ENCODE peak calls at places on chromosomes 6 and 20, in seven cellular contexts. C is HepG2, B is K562, Q is HCT116, I is H1, A is SK-N-SH, Z is GM12878. M is an unnamed sample.

GRCh38 chr6:134424131-134424794 is 106.4 kb upstream of the SGK1 start:
- DNase-seq in C (no peak), B (no peak), Q (no peak), I (no peak), A (no peak), Z (no peak), M (no peak)

GRCh38 chr6:143545976-143546547 is 34.5 kb upstream of the FUCA2 start:
- DNase-seq in C (peak), B (no peak), Q (no peak), I (no peak), A (no peak), Z (no peak), M (no peak)

GRCh38 chr6:34969662-34970265 is 80.7 kb downstream of the ANKS1A start:
- DNase-seq in C (no peak), B (peak), Q (no peak), I (no peak), A (no peak), Z (no peak), M (no peak)

GRCh38 chr6:30206152-30206551 is 7.1 kb downstream of the TRIM26 start:
- DNase-seq in C (no peak), B (no peak), Q (no peak), I (no peak), A (no peak), Z (no peak), M (no peak)

GRCh38 chr6:51959744-51960383 is 127.5 kb downstream of the PKHD1 start:
- DNase-seq in C (peak), B (peak), Q (peak), I (peak), A (peak), Z (peak), M (peak)

GRCh38 chr6:109153752-109154151 is 58.4 kb downstream of the CEP57L1 start:
- DNase-seq in C (no peak), B (no peak), Q (no peak), I (no peak), A (no peak), Z (no peak), M (no peak)

GRCh38 chr6:155936551-155936950 is 480.9 kb upstream of the NOX3 start:
- DNase-seq in C (no peak), B (no peak), Q (no peak), I (no peak), A (no peak), Z (no peak), M (no peak)

GRCh38 chr6:1378224-1379025 is 11.0 kb upstream of the FOXF2 start:
- DNase-seq in C (no peak), B (no peak), Q (no peak), I (no peak), A (no peak), Z (no peak), M (no peak)

GRCh38 chr6:36660771-36661471 is 17.6 kb upstream of the CDKN1A start:
- DNase-seq in C (no peak), B (peak), Q (no peak), I (no peak), A (no peak), Z (no peak), M (no peak)

GRCh38 chr6:156026543-156027268 is 571.1 kb upstream of the NOX3 start:
- DNase-seq in C (no peak), B (no peak), Q (no peak), I (no peak), A (no peak), Z (no peak), M (no peak)

GRCh38 chr6:5351552-5351951 is 90.2 kb downstream of the FARS2 start:
- DNase-seq in C (no peak), B (no peak), Q (no peak), I (no peak), A (no peak), Z (no peak), M (no peak)

GRCh38 chr6:24718449-24719124 is 367 bp downstream of the C6orf62 start:
- DNase-seq in C (no peak), B (no peak), Q (no peak), I (no peak), A (no peak), Z (no peak), M (no peak)

GRCh38 chr6:138012682-138013081 is 94.5 kb downstream of the PERP start:
- DNase-seq in C (no peak), B (no peak), Q (no peak), I (no peak), A (no peak), Z (no peak), M (no peak)

GRCh38 chr6:113954653-113955052 is 16.3 kb downstream of the HDAC2 start:
- DNase-seq in C (no peak), B (no peak), Q (no peak), I (no peak), A (no peak), Z (no peak), M (no peak)

GRCh38 chr20:24914388-24915241 is 34.5 kb upstream of the CST7 start:
- DNase-seq in C (no peak), B (no peak), Q (no peak), I (no peak), A (no peak), Z (no peak), M (no peak)

GRCh38 chr20:37627060-37627766 is 66.6 kb upstream of the CTNNBL1 start:
- DNase-seq in C (peak), B (peak), Q (peak), I (peak), A (no peak), Z (no peak), M (peak)

GRCh38 chr6:39887692-39888450 is 46.4 kb downstream of the MOCS1 start:
- DNase-seq in C (peak), B (no peak), Q (no peak), I (peak), A (no peak), Z (no peak), M (no peak)

GRCh38 chr6:161327360-161327953 is 53.6 kb upstream of the AGPAT4 start:
- DNase-seq in C (no peak), B (no peak), Q (peak), I (no peak), A (no peak), Z (no peak), M (no peak)
- TF ChIP-seq JUND in C (no peak), B (no peak), Q (no peak), I (no peak), A (no peak), Z (no peak), M (no peak)

GRCh38 chr20:62027698-62028321 is 37.9 kb downstream of the TAF4 start:
- DNase-seq in C (no peak), B (no peak), Q (no peak), I (no peak), A (no peak), Z (no peak), M (no peak)

GRCh38 chr20:62026564-62026856 is 39.2 kb downstream of the TAF4 start:
- DNase-seq in C (no peak), B (no peak), Q (no peak), I (no peak), A (no peak), Z (no peak), M (no peak)

GRCh38 chr20:62025394-62025793 is 40.3 kb downstream of the TAF4 start:
- DNase-seq in C (no peak), B (no peak), Q (no peak), I (no peak), A (no peak), Z (no peak), M (no peak)

GRCh38 chr20:62027116-62027515 is 38.6 kb downstream of the TAF4 start:
- DNase-seq in C (no peak), B (no peak), Q (no peak), I (no peak), A (no peak), Z (no peak), M (no peak)

DNA sequence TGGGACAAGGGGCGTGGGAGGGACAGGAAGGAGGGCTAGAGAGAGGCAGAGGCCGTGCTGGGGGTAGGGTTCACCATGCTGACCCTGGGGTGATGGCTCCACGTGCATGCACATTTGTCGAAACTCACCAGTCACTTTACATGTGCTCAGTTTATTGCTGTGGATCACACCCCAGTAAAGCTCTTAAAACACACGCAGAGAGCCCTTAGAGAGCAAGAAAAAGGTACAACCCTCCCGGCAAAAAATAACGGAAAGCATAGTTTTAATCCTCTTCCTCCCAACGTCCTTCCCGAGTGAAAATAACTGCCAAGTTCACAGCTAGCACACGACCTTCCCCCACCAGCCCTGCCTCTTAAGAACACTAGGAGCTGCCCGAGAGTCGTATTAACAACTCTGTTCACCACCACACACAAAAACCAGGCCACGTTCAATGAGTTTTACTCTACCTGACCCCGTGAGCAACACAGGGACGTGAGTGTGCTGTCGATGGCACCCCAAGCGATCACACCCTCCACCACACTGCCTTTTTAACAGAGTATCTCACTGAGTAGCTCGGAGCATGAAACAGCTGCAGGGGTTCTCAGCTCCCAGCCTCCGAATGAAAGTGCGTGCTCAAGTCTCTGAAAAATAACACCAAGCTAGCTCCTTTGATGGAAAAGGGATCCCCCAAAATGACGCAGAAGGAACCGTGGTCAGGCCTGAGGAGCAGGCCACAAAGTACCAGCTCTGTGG is 39.7 kb downstream of the TAF4 start:
- DNase-seq in C (peak), B (peak), Q (no peak), I (no peak), A (peak), Z (no peak), M (peak)
- TF ChIP-seq JUND in C (no peak), B (no peak), Q (no peak), I (no peak), A (no peak), Z (no peak), M (no peak)

DNA sequence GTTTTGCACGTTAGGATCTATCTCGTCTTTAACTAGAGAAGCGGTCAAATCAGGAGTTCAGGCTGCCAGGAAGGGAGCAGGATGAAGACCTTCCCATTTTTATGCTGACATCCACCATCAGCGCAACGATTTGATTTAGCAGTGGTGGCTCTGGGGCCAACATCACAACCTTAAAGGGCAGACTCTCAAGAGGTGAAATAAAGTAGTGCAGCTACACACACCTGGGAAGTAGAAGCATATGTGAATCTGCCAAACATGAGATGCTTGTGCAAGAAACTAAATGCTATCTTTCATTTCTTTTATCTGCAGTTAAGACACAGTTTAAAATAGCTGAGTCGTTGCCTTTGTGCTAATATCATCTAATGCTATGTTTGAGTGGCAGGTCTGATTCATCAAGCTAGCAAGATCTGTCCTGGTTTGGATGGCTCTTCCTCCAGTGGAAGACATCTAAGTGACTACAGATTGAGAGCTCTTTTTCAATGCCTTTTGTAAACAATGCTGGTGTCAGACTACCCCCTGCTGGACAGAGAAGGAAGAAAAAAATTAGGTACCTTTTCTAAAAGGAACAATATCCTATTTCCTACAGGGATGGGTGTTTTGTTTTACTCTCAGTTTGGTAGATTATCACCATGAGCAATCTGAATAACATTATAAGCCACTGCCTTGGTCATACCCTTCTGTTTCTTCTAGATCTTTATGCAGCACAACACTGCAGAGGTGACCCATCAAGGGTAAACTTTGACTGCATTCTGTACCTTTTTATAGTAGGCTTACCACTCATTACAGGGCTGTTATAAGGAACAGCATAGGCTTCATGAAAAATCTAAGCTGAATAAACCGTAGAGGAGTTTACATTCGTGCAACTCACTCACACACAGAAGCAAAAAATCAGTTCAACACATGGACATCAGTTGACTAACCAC is 171.6 kb upstream of the FBXL4 start:
- DNase-seq in C (peak), B (peak), Q (peak), I (no peak), A (peak), Z (no peak), M (peak)
- TF ChIP-seq JUND in C (no peak), B (no peak), Q (no peak), I (no peak), A (no peak), Z (no peak), M (no peak)

DNA sequence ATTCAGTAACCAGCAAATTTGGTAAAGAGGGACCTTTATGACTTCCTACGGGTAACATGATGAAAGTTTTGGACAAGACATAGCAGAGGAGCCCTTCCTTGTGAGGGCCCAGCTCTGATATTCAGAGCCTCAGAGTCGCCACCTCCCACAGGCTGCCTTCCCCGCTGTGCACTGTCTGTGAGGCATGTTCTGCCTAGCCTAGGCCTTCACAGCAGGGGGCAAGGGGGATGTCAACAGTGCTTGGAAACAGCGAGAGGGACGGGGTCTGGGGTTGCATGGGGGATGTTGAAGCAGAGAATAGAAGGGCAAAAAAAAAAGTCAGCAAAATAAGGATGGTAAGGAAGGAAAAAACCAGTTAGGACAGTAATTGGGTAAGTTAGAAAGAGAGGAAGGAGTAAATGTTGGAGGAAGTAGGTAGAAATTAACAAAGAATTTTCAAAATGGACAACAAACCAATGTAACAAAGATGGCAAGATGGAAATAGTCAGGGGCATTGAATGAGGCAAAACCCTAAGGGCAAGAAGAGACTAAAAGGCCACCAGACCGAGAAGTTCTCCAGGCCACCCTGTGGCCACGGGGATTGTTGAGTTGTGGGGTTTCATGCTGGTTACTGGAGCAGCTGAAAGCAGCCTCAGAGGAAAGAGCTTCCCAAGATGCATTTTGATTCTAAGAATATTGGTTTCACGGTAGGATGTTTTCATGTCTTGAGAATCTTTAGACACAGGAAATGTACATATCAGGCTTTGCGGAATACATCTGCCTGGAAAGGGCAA is 139.8 kb downstream of the LY86 start:
- DNase-seq in C (no peak), B (no peak), Q (no peak), I (no peak), A (no peak), Z (no peak), M (no peak)
- TF ChIP-seq JUND in C (no peak), B (no peak), Q (no peak), I (no peak), A (no peak), Z (no peak), M (no peak)

DNA sequence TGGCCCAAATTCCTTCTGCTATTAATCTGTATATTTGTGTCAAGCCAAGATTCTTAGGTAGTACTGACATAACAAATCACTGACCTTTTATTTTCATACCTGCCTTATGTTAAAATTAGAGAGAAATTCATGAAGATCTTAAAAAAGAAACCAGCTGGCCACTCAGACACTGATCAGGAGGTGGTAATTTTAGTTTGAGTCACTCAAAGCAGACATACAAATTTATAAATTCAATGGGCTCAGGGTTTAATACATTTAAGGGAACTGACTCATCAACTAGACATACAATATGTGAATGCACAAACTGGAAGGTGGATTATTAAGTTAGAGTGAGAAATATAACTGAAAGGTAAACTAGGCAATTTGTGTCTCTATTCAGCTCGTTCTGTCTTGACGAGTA is 711.9 kb upstream of the EYS start:
- DNase-seq in C (no peak), B (no peak), Q (no peak), I (no peak), A (no peak), Z (no peak), M (no peak)
- TF ChIP-seq JUND in C (no peak), B (no peak), Q (no peak), I (no peak), A (no peak), Z (no peak), M (no peak)